ENCODE peak calls at places on chromosomes 2 and 18, in six cellular contexts. One of them, this sample, is unnamed.

GRCh38 chr2:64447317-64448060 is 6.5 kb upstream of the LGALSL start:
- DNase-seq in mucosa of gallbladder: no peak
- DNase-seq in GM18507: no peak
- DNase-seq in LHCN-M2: no peak
- DNase-seq in IMR-90: no peak
- DNase-seq in activated CD4-positive, alpha-beta T cell treated with anti-CD3 and anti-CD28 coated beads for 1 hour: no peak
- DNase-seq in this sample: no peak

GRCh38 chr2:191023235-191023679 is 9.3 kb upstream of the STAT1 start:
- DNase-seq in LHCN-M2: no peak
- DNase-seq in IMR-90: no peak
- DNase-seq in mucosa of gallbladder: no peak
- DNase-seq in GM18507: no peak
- DNase-seq in activated CD4-positive, alpha-beta T cell treated with anti-CD3 and anti-CD28 coated beads for 1 hour: no peak
- DNase-seq in this sample: no peak

GRCh38 chr2:96877513-96878159 is 7.8 kb upstream of the SEMA4C start:
- DNase-seq in mucosa of gallbladder: no peak
- DNase-seq in LHCN-M2: peak; percentile 95
- DNase-seq in activated CD4-positive, alpha-beta T cell treated with anti-CD3 and anti-CD28 coated beads for 1 hour: no peak
- DNase-seq in IMR-90: no peak
- DNase-seq in GM18507: no peak
- DNase-seq in this sample: no peak

GRCh38 chr2:167293172-167293781 is 405.0 kb downstream of the XIRP2 start:
- DNase-seq in LHCN-M2: peak; percentile 9
- DNase-seq in activated CD4-positive, alpha-beta T cell treated with anti-CD3 and anti-CD28 coated beads for 1 hour: no peak
- DNase-seq in GM18507: no peak
- DNase-seq in IMR-90: peak; percentile 16
- DNase-seq in mucosa of gallbladder: no peak
- DNase-seq in this sample: peak; percentile 33

GRCh38 chr2:197500503-197501179 is 462 bp downstream of the HSPE1 start:
- DNase-seq in LHCN-M2: no peak
- DNase-seq in activated CD4-positive, alpha-beta T cell treated with anti-CD3 and anti-CD28 coated beads for 1 hour: no peak
- DNase-seq in IMR-90: peak; percentile 5
- DNase-seq in mucosa of gallbladder: no peak
- DNase-seq in GM18507: no peak
- DNase-seq in this sample: peak; percentile 26

GRCh38 chr2:173952267-173953046 is 12.7 kb downstream of the SP3 start:
- DNase-seq in activated CD4-positive, alpha-beta T cell treated with anti-CD3 and anti-CD28 coated beads for 1 hour: no peak
- DNase-seq in GM18507: no peak
- DNase-seq in mucosa of gallbladder: no peak
- DNase-seq in LHCN-M2: no peak
- DNase-seq in IMR-90: no peak
- DNase-seq in this sample: no peak

GRCh38 chr2:23235292-23235691 is 149.7 kb upstream of the KLHL29 start:
- DNase-seq in GM18507: no peak
- DNase-seq in activated CD4-positive, alpha-beta T cell treated with anti-CD3 and anti-CD28 coated beads for 1 hour: no peak
- DNase-seq in IMR-90: no peak
- DNase-seq in mucosa of gallbladder: no peak
- DNase-seq in LHCN-M2: peak; percentile 79
- DNase-seq in this sample: peak; percentile 67

GRCh38 chr18:46338213-46338612 is 234.0 kb downstream of the HAUS1 start:
- DNase-seq in IMR-90: no peak
- DNase-seq in LHCN-M2: no peak
- DNase-seq in mucosa of gallbladder: no peak
- DNase-seq in activated CD4-positive, alpha-beta T cell treated with anti-CD3 and anti-CD28 coated beads for 1 hour: no peak
- DNase-seq in GM18507: no peak
- DNase-seq in this sample: no peak

GRCh38 chr2:236657801-236658200 is 88.2 kb downstream of the ACKR3 start:
- DNase-seq in GM18507: no peak
- DNase-seq in IMR-90: no peak
- DNase-seq in activated CD4-positive, alpha-beta T cell treated with anti-CD3 and anti-CD28 coated beads for 1 hour: no peak
- DNase-seq in LHCN-M2: no peak
- DNase-seq in mucosa of gallbladder: peak; percentile 2
- DNase-seq in this sample: no peak

GRCh38 chr18:61822879-61823278 is 69.9 kb downstream of the RNF152 start:
- DNase-seq in LHCN-M2: no peak
- DNase-seq in mucosa of gallbladder: no peak
- DNase-seq in activated CD4-positive, alpha-beta T cell treated with anti-CD3 and anti-CD28 coated beads for 1 hour: no peak
- DNase-seq in GM18507: no peak
- DNase-seq in IMR-90: no peak
- DNase-seq in this sample: no peak